ENCODE peak calls at places on chromosomes 1 and 21, in four cellular contexts. J, L, K and D are unnamed samples.

GRCh38 chr1:233245191-233245765 is 50.2 kb downstream of the PCNX2 start:
- DNase-seq in L (no peak), J (no peak), K (no peak), D (no peak)

GRCh38 chr1:246778663-246779062 is 54.5 kb downstream of the SCCPDH start:
- DNase-seq in K (no peak), L (no peak), J (no peak), D (no peak)

GRCh38 chr1:234322979-234323378 is 50.3 kb upstream of the COA6 start:
- DNase-seq in J (peak; percentile 30), K (peak; percentile 78), L (no peak), D (no peak)

GRCh38 chr1:208206092-208206698 is 38.0 kb downstream of the PLXNA2 start:
- DNase-seq in L (no peak), J (no peak), K (no peak), D (no peak)

GRCh38 chr1:58395355-58395754 is 151.2 kb downstream of the OMA1 start:
- DNase-seq in L (peak; percentile 69), K (no peak), J (peak; percentile 72), D (peak; percentile 66)

GRCh38 chr1:228334954-228335353 is 71.7 kb downstream of the TRIM11 start:
- DNase-seq in J (no peak), L (no peak), K (peak; percentile 39), D (no peak)

GRCh38 chr1:145935708-145936107 is 8.4 kb upstream of the RBM8A start:
- DNase-seq in J (no peak), K (no peak), L (no peak), D (no peak)

GRCh38 chr1:157110686-157111085 is 11.1 kb upstream of the ETV3L start:
- DNase-seq in K (no peak), L (no peak), J (no peak), D (no peak)

GRCh38 chr1:226702318-226702956 is 36.6 kb downstream of the ITPKB start:
- DNase-seq in L (peak; percentile 40), J (peak; percentile 86), K (no peak), D (no peak)

GRCh38 chr1:44808938-44809917 is 905 bp downstream of the BTBD19 start:
- DNase-seq in J (peak; percentile 46), L (no peak), K (peak; percentile 80), D (no peak)

GRCh38 chr21:16239659-16240265 is 510.0 kb downstream of the USP25 start:
- DNase-seq in L (no peak), K (no peak), J (no peak), D (no peak)

GRCh38 chr1:247833601-247834000 is 8.1 kb downstream of the OR11L1 start:
- DNase-seq in L (no peak), J (no peak), K (no peak), D (no peak)

GRCh38 chr1:78101514-78101913 is 55.7 kb downstream of the GIPC2 start:
- DNase-seq in J (peak; percentile 92), K (no peak), L (peak; percentile 94), D (peak; percentile 76)

GRCh38 chr1:116763787-116764465 is 9.7 kb downstream of the CD2 start:
- DNase-seq in K (no peak), J (peak; percentile 22), L (no peak), D (no peak)

GRCh38 chr1:223709598-223709997 is 2.7 kb upstream of the CAPN2 start:
- DNase-seq in J (no peak), L (no peak), K (no peak), D (no peak)

GRCh38 chr1:118947790-118948189 is 40.4 kb downstream of the TBX15 start:
- DNase-seq in L (no peak), K (no peak), J (peak; percentile 58), D (peak; percentile 41)

GRCh38 chr1:65050735-65051134 is 84.4 kb upstream of the JAK1 start:
- DNase-seq in L (no peak), J (no peak), K (no peak), D (no peak)

GRCh38 chr1:58779059-58779754 is 4.6 kb downstream of the JUN start:
- DNase-seq in K (no peak), L (no peak), J (peak; percentile 40), D (no peak)

GRCh38 chr1:168392958-168393357 is 112.3 kb downstream of the TBX19 start:
- DNase-seq in L (no peak), J (no peak), K (no peak), D (no peak)

DNA sequence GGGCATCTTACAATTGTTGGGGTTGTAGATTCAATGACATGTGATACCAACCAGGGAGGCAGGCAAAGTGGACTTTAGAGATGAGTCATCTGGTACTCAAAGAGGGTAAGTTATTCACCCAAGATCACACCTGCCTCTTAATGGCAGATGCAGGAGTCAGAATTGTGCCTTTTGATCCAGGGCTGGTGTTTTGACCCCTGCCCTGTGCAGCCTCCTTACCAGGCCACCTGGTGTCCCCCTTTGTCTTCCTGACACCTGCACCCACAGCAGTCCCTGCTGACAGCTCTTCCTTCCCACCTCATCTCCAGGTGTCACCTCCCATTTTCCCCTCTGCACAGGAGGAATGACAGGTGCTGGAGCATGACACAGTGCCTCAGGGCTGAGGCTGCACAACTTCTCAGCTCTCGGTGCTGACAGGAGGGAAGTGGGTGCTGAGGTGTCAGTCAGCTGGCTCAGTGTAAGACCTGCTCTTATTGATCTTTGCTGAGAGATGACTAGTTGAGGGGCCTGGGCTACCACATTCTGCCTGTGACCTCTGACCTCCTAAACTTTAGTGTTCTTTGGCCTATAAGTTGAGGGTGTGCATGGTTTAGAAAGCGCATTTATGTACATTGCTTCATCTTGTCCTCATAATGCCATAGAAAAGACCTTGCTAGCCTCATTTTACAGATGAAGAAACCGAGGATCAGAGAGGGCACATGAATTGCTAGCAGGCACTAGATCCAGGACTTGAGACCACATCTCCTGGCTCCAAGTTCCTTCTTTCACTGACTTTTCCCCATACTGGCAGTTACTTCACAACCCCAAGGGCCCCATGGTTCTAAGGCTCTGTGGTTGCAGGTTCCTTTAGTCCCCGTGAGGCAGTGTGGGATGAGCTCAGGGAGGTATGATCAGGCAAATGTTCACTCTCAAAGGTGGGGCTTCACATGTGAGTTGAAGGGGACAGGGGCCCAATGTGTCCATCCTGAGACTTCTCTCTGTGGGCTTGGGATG is 31.3 kb downstream of the CACNA1E start:
- DNase-seq in J (peak; percentile 4), K (no peak), L (no peak), D (no peak)
- TF ChIP-seq CTCF in J (no peak), K (no peak), L (no peak), D (no peak)

DNA sequence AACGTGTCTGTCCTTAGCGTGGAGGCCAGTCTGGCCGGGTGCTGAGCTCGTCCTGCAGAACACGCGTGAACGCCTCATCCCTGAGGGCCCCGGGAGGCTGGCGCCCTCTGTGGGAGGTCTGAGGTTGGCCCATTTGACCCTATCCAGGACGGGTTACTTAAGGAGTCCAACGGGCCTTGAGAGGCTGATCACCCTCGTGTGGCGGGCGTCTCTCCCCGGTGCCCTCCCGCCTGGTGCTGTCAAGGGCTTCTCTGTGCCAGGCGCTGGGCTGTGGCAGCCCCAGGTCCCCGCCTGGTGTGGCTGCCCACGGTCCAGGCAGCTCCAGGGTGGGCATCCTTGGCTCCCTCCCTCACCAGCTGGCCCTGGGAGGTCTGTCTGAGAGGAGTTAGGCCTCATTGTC is 9.7 kb downstream of the SKI start:
- DNase-seq in L (no peak), K (peak; percentile 69), J (no peak), D (no peak)
- TF ChIP-seq CTCF in L (peak; percentile 33), K (no peak), J (no peak), D (peak; percentile 36)

DNA sequence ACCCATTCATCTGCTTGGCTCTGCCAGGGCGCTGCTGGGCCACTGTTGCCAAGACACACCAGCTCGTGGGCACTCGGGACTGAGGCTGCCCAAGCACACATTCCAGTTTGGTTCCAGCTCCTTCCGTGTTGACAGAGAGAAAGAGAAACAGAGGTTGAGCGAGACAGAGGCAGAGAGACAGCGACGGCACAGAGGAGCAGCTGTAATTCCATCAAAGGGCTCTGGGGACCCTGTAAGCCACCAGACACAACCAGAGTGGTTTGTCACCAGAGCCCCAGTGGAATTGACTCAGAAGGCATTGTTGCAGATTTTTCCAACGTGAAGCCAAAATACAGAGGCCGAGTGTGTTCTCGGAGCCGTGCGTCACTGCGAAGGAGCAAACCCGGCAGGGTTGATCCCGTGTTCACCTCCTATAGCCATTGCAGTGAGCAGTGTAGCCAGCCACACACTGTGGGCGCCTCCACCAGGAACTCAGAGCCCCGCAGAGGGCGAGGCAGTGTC is 33.5 kb downstream of the SYF2 start:
- DNase-seq in J (no peak), K (no peak), L (no peak), D (no peak)
- TF ChIP-seq CTCF in J (no peak), K (peak; percentile 9), L (no peak), D (no peak)

DNA sequence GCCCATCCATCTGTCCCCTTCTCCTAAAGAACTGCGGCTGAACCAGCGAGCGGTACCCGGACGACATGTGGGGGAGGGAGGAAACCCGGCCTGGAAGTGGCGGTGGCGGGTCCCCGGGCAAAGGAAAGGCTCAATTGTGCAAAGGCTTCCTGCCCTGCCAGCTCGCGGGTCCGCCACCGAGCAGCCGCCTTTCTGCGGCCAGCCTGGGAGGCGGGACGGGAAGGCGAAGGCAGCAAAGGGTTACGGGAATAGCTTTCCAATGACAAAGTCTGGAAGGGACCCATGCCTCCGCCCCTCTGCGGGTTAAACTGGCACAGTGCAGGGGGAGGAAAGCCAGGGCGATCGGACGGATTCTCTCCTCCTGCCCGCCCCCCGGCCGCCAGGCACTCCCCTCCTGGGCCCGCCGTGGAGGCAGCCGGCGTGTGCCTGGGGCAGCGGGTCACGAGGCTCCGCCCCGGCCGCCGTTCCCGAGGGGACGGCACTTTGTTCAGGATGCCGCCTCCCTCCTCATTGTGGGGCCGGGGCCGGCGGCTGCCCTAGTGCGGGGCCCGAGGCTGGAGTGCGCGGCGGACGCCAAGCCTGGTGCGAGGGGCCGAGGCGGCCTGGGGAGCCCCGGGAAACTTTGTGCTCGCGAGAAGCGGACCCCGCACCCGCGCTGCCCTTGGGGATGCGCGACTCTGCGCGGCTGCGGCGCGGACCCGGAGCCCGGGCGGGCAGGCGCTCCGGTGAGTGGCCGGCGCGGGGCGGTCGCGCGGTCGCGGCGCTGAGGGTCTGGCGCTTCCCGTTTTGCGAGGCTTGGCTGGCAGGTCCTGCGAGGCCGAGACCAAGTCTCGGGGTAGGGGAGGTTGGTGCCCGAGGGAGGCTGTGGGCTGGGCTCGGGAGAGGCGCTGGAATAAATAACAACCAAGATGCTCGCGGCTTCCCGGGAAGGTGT is at the start of gene NAV1:
- DNase-seq in K (peak; percentile 68), J (no peak), L (no peak), D (no peak)
- TF ChIP-seq CTCF in K (no peak), J (no peak), L (no peak), D (no peak)

GRCh38 chr1:2108213-2108876 is 58.1 kb downstream of the PRKCZ start:
- DNase-seq in J (no peak), L (no peak), K (peak; percentile 67), D (no peak)
- TF ChIP-seq CTCF in J (no peak), L (peak; percentile 57), K (no peak), D (peak; percentile 51)

DNA sequence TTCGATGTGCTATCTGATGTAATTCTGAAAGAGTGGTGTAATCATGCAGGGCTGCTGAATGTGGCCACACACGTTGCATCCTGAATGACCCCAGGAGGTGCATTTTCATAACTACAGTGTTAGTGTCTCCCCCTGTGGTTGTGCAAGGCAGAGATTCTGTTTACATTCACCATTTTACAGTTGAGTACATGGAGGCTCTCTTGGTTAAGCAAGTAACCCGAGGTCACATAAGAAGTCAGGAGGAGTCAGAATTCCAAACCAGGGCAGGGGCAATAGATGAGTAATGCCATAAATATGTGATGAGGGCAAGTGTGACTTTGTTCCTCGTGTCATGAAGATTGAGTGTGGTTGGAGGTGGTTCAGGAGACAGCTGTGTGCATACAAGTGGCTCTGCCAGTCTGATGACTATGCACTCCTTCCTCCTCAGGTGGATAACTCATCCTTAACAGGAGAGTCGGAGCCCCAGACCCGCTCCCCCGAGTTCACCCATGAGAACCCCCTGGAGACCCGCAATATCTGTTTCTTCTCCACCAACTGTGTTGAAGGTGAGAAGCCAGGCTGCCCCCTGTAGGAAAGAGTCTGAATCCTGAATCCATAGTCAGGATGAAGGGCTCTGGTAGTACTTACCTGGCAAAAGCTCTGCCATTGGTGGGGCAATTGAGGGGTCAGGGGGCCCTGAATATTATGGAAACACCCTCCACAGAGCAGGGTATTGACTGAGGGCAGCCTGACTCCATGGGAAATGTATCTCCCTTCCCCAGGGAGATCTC is 9.3 kb downstream of the ATP1A2 start:
- DNase-seq in K (no peak), J (peak; percentile 92), L (peak; percentile 67), D (peak; percentile 72)
- TF ChIP-seq CTCF in K (no peak), J (peak; percentile 33), L (peak; percentile 34), D (peak; percentile 45)